ENCODE peak calls at places on chromosomes 2 and 18, in five cellular contexts. H, B, Y, P and E are unnamed samples.

GRCh38 chr2:170215019-170215418 is 37.1 kb downstream of the MYO3B start:
- DNase-seq in H (no peak), B (no peak), Y (no peak), P (no peak), E (no peak)

GRCh38 chr18:62802523-62802922 is 87.2 kb downstream of the PHLPP1 start:
- DNase-seq in H (no peak), B (no peak), Y (no peak), P (no peak), E (no peak)

GRCh38 chr2:222142027-222142426 is 156.8 kb downstream of the PAX3 start:
- DNase-seq in H (no peak), B (no peak), Y (no peak), P (no peak), E (no peak)

GRCh38 chr2:105257981-105258380 is 16.4 kb downstream of the GPR45 start:
- DNase-seq in H (no peak), B (no peak), Y (no peak), P (no peak), E (no peak)

GRCh38 chr2:196206804-196207203 is 35.4 kb upstream of the STK17B start:
- DNase-seq in H (no peak), B (no peak), Y (no peak), P (no peak), E (no peak)

GRCh38 chr18:37871583-37871982 is 306.0 kb upstream of the CELF4 start:
- DNase-seq in H (no peak), B (no peak), Y (no peak), P (no peak), E (no peak)

GRCh38 chr2:164992818-164993217 is 37.5 kb upstream of the SLC38A11 start:
- DNase-seq in H (peak), B (no peak), Y (no peak), P (peak), E (peak)

GRCh38 chr2:216149741-216150140 is 40.6 kb downstream of the XRCC5 start:
- DNase-seq in H (no peak), B (no peak), Y (no peak), P (no peak), E (no peak)

GRCh38 chr2:181305151-181306123 is 151.7 kb upstream of the ITGA4 start:
- DNase-seq in H (peak), B (no peak), Y (peak), P (no peak), E (no peak)

GRCh38 chr2:70041666-70042065 is 45.6 kb upstream of the PCBP1 start:
- DNase-seq in H (no peak), B (no peak), Y (no peak), P (no peak), E (no peak)

GRCh38 chr2:137367361-137367760 is 596.9 kb upstream of the HNMT start:
- DNase-seq in H (no peak), B (no peak), Y (no peak), P (no peak), E (no peak)

GRCh38 chr2:73896362-73897239 is 3.8 kb downstream of the ACTG2 start:
- DNase-seq in H (no peak), B (no peak), Y (peak), P (no peak), E (no peak)

GRCh38 chr2:61536086-61536722 is 2.0 kb downstream of the XPO1 start:
- DNase-seq in H (peak), B (no peak), Y (no peak), P (no peak), E (no peak)

GRCh38 chr2:207166039-207166348 is 246 bp upstream of the KLF7 start:
- DNase-seq in H (peak), B (peak), Y (peak), P (peak), E (peak)

GRCh38 chr2:8039732-8040131 is 642.1 kb upstream of the ID2 start:
- DNase-seq in H (no peak), B (no peak), Y (no peak), P (no peak), E (no peak)

GRCh38 chr2:64348386-64349142 is 105.4 kb upstream of the LGALSL start:
- DNase-seq in H (no peak), B (no peak), Y (no peak), P (no peak), E (no peak)

GRCh38 chr2:26139269-26140183 is 33.4 kb upstream of the GAREM2 start:
- DNase-seq in H (no peak), B (no peak), Y (no peak), P (no peak), E (peak)
- TF ChIP-seq HDAC2 in H (no peak), B (no peak), Y (no peak), P (no peak), E (no peak)

GRCh38 chr18:49628119-49628518 is 66.3 kb downstream of the LIPG start:
- DNase-seq in H (no peak), B (no peak), Y (no peak), P (no peak), E (no peak)
- TF ChIP-seq HDAC2 in H (no peak), B (no peak), Y (no peak), P (no peak), E (no peak)

GRCh38 chr2:148096012-148096411 is 75.1 kb downstream of the MBD5 start:
- DNase-seq in H (no peak), B (no peak), Y (no peak), P (no peak), E (no peak)
- TF ChIP-seq HDAC2 in H (no peak), B (no peak), Y (no peak), P (no peak), E (no peak)

GRCh38 chr2:192082121-192082520 is 112.6 kb downstream of the TMEFF2 start:
- DNase-seq in H (no peak), B (no peak), Y (no peak), P (no peak), E (no peak)

GRCh38 chr2:192091480-192091879 is 103.3 kb downstream of the TMEFF2 start:
- DNase-seq in H (no peak), B (no peak), Y (no peak), P (no peak), E (no peak)

GRCh38 chr2:192090878-192091277 is 103.9 kb downstream of the TMEFF2 start:
- DNase-seq in H (no peak), B (no peak), Y (no peak), P (no peak), E (no peak)

DNA sequence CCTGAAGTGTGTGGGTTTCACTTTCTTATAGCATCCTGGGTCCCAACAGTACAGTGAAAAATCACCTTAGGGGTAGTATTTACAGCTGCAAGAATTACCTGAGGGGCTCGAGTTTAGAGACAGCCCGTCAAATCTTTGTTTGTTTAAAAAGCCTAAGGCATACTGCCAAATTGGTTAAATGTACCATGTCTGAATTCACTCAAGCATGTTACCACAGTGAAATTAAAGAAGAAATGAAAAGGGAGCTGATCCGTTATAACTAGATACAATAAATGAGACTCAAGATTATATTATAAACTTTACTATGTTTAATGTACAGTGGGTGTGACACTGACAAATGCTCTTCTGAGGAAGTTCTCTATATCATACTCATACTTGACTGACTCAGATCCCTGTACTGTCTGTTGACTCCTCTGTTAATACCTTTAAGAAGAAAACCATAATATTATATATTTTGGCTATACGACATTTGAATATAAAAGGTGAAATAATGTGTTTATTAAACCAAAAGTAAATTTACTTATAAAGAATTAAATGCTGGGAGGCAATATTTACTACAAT is 107.3 kb downstream of the TMEFF2 start:
- DNase-seq in H (no peak), B (no peak), Y (no peak), P (no peak), E (no peak)
- TF ChIP-seq HDAC2 in H (no peak), B (no peak), Y (no peak), P (no peak), E (no peak)

GRCh38 chr2:151114934-151115333 is 146.7 kb downstream of the RBM43 start:
- DNase-seq in H (no peak), B (no peak), Y (no peak), P (no peak), E (no peak)
- TF ChIP-seq HDAC2 in H (no peak), B (no peak), Y (no peak), P (no peak), E (no peak)

DNA sequence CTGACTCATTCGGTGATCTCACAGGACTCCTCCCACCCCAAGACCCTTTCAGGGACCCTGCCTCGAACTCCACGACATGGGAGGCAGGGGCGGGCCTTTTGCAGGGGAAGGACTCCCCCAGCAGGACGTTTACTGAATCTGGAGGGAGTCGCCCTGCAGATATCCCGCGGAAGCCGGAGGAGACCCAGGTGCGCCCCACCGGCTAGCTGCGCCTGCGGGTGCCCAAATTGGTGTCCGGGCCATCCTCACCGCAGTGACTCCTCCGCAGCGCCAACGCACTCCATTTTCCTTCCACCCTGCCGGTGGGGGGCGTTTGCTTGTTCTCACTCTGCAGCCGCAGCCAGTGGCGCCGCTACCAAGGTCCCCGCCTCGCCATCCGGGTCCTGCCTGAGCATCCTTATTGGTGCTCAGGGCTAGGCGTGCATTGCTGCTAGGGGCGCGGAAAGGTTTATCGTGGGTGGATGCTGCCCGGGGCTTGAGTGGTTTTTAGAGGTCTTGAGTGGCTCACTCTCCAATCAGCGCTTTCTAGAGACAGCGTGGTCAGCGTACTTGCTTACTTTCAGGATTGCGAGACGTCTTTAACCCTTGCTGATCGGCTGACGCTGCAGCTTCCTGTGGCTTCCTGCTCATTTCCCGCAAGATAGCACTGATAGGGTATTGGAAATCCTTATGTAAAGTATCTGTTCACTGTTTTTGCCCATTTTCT is 81.4 kb downstream of the BIN1 start:
- DNase-seq in H (no peak), B (no peak), Y (no peak), P (no peak), E (peak)
- TF ChIP-seq HDAC2 in H (no peak), B (no peak), Y (no peak), P (no peak), E (no peak)

GRCh38 chr2:241441492-241441891 is 66.9 kb downstream of the STK25 start:
- DNase-seq in H (no peak), B (no peak), Y (no peak), P (no peak), E (no peak)

GRCh38 chr2:241445426-241445825 is 63.0 kb downstream of the STK25 start:
- DNase-seq in H (no peak), B (no peak), Y (no peak), P (no peak), E (no peak)

DNA sequence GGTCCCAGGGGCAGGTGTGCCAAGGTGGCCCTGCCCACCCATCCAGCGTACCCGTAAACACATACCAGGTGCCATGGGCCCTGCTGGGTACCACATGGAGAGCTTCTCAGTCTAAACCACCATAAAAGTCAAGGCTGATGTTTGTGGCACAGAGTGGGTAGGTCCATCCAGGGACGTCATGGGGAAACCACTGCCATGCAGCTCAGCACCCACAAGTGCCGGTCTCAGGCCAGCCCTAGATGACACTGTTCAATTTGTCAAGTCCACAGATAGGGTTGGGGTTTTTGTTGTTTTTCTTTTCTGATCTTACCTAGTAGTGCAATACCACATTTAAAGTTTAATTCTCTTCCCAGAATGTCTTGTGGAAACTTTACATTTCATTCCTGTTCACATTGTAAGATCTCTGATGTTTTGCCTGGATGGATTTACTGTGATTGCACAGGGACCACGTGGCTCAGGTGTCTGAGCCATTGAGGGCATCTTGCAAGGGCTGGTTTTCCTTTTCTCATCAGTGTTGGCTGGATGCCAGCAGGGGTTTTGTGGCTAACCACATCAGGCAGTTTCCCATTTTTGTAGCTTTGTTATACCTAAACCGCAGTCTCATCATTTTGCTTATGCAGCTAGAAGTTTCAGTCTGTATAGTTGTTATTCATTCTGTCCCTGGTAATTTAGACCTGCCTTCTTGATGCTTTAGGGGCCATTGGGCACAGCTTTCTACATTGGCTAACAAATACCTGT is 64.7 kb downstream of the STK25 start:
- DNase-seq in H (no peak), B (no peak), Y (peak), P (no peak), E (no peak)
- TF ChIP-seq HDAC2 in H (no peak), B (no peak), Y (no peak), P (no peak), E (no peak)